ENCODE peak calls at places on chromosomes 7 and 10, in five cellular contexts. L is heart right ventricle, U is BJ, N is AG10803, R is left ventricle myocardium inferior. K is an unnamed sample.

GRCh38 chr7:38704751-38705150 is 73.6 kb upstream of the AMPH start:
- DNase-seq in L (no peak), U (no peak), N (peak), R (no peak), K (no peak)

GRCh38 chr7:39595102-39595620 is 28.2 kb upstream of the RALA start:
- DNase-seq in L (no peak), U (no peak), N (no peak), R (no peak), K (no peak)

GRCh38 chr10:77939561-77940001 is 13.0 kb upstream of the DLG5 start:
- DNase-seq in L (no peak), U (no peak), N (peak), R (peak), K (no peak)

GRCh38 chr7:118517275-118517674 is 292.8 kb downstream of the ANKRD7 start:
- DNase-seq in L (no peak), U (no peak), N (no peak), R (no peak), K (peak)

GRCh38 chr7:36227223-36227622 is 74.2 kb downstream of the EEPD1 start:
- DNase-seq in L (no peak), U (peak), N (peak), R (no peak), K (no peak)

GRCh38 chr10:95832216-95833037 is 75.3 kb upstream of the CC2D2B start:
- DNase-seq in L (no peak), U (no peak), N (no peak), R (no peak), K (no peak)

GRCh38 chr7:29146082-29146706 is at the start of gene CPVL:
- DNase-seq in L (peak), U (no peak), N (no peak), R (peak), K (no peak)

GRCh38 chr7:1646391-1646790 is 23.7 kb upstream of the ELFN1 start:
- DNase-seq in L (no peak), U (no peak), N (no peak), R (peak), K (no peak)

GRCh38 chr10:133394801-133395221 is 854 bp downstream of the MTG1 start:
- DNase-seq in L (no peak), U (no peak), N (no peak), R (no peak), K (no peak)

GRCh38 chr10:125708971-125709503 is 10.5 kb upstream of the EDRF1 start:
- DNase-seq in L (no peak), U (no peak), N (no peak), R (no peak), K (no peak)

GRCh38 chr10:133039107-133039822 is 48.5 kb upstream of the ADGRA1 start:
- DNase-seq in L (no peak), U (no peak), N (no peak), R (no peak), K (no peak)

GRCh38 chr10:35564276-35564982 is 40.7 kb upstream of the GJD4 start:
- DNase-seq in L (no peak), U (no peak), N (peak), R (peak), K (no peak)

GRCh38 chr10:84432891-84433290 is 104.5 kb downstream of the CCSER2 start:
- DNase-seq in L (no peak), U (no peak), N (no peak), R (no peak), K (no peak)

GRCh38 chr7:135147899-135148721 is at the start of gene TMEM140:
- DNase-seq in L (no peak), U (no peak), N (peak), R (no peak), K (peak)

GRCh38 chr10:44477021-44477420 is 92.1 kb upstream of the CXCL12 start:
- DNase-seq in L (no peak), U (no peak), N (peak), R (no peak), K (no peak)

GRCh38 chr7:114047889-114048288 is 129.1 kb upstream of the PPP1R3A start:
- DNase-seq in L (no peak), U (no peak), N (peak), R (no peak), K (peak)

GRCh38 chr10:22908837-22909236 is 19.0 kb upstream of the ARMC3 start:
- DNase-seq in L (no peak), U (no peak), N (no peak), R (no peak), K (no peak)

GRCh38 chr10:33193057-33193866 is 141.2 kb downstream of the NRP1 start:
- DNase-seq in L (peak), U (peak), N (peak), R (peak), K (peak)
- H3K4me3 ChIP-seq in L (no peak), U (no peak), N (no peak), R (no peak), K (no peak)

GRCh38 chr7:116999316-116999715 is 46.0 kb downstream of the ST7 start:
- DNase-seq in L (no peak), U (no peak), N (peak), R (no peak), K (no peak)
- TF ChIP-seq CTCF in L (no peak), U (no peak), N (no peak), R (no peak), K (no peak)

DNA sequence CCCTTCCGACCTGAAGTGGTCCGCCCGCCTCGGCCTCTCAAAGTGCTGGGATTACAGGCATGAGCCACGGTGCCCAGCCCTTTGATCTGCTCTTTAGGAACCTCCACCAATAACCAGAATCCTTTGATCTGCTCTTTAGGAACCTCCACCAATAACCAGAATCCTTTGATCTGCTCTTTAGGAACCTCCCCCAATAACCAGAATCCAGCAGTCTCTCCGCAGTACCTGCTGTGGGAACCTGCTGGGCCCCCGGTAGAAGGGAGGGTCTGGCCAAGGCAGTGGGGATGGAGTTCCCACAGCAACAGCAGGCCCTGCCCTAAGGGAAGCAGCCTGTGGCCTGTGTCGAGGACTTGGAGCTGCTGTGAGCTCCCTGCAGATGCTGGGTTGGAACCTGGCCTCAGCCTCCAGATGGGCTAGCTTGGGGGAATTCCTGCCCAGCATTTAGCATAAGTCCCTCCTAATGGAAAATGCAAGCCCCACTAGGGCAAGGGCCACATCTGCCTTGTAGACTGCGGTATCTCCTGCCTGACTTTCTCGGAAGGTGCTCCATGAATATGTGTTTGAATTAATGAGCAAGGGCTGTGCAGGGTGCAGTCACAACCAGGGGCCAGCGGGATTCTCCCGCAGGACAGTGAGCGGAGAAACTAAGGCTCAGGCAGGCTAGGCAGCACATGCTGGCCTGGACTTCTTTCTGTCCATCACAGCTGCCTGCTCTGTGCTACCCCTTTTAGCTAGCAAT is 165.8 kb downstream of the UBE2H start:
- DNase-seq in L (no peak), U (no peak), N (no peak), R (no peak), K (no peak)
- H3K4me3 ChIP-seq in L (no peak), U (no peak), N (no peak), R (no peak), K (no peak)

DNA sequence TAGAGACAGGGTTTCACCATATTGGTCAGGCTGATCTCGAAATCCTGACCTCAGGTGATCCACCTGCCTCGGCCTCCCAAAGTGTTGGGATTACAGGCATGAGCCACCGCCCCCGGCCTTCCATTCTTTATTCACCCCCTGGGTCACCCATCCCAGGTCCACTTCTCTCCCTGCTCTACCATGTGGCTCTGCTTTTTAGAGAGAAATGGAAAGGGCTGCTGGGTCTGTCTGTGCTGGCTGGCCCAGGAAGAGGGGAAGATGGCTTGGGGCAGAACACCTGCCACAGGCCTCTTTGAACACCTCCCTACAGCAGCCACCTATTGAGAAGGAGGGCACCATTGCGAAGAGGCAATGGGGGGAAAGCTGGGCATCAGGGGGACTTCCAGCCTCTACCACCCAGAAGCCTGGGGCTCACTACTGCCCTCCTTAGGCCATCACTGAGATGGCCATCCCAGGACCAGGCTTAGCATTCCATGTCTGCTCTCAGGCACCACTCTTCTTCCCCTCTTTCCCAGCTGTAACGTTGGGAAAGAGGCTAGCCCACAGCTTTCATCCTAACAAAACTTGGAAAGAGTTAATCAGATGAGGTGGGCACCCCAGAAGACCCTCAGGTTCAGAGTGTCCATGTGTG is 256.3 kb downstream of the GRID1 start:
- DNase-seq in L (no peak), U (no peak), N (no peak), R (no peak), K (no peak)
- TF ChIP-seq CTCF in L (peak), U (peak), N (peak), R (no peak), K (no peak)

GRCh38 chr10:49350856-49351532 is 44.9 kb downstream of the DRGX start:
- DNase-seq in L (no peak), U (no peak), N (no peak), R (no peak), K (no peak)
- H3K4me3 ChIP-seq in L (no peak), U (no peak), N (no peak), R (no peak), K (no peak)

DNA sequence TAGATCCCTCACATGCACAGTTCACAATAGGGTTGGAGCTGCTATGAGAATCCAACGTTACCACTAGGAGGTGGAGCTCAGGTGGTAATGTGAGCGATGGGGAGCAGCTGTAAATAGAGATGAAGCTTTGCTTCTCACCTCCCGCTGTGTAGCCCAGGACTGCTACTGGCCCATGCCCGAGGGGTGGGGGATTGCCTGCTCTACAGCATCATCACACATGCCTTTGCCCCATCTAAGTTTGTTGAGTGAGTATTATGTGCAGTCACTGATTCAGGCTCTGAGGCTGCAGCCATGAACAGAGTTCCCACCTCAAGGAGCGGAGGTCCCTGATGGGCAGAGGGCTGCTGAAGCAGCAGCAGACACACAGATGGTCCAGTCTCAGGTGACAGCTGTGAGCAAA is 94.1 kb downstream of the CHST15 start:
- DNase-seq in L (no peak), U (no peak), N (no peak), R (no peak), K (no peak)
- TF ChIP-seq CTCF in L (no peak), U (no peak), N (peak), R (no peak), K (no peak)

GRCh38 chr10:123888751-123889150 is 2.9 kb downstream of the CPXM2 start:
- DNase-seq in L (no peak), U (no peak), N (no peak), R (no peak), K (no peak)

GRCh38 chr10:123890246-123890645 is 1.4 kb downstream of the CPXM2 start:
- DNase-seq in L (no peak), U (no peak), N (peak), R (no peak), K (no peak)

GRCh38 chr10:123891147-123892011 is at the start of gene CPXM2:
- DNase-seq in L (peak), U (no peak), N (peak), R (no peak), K (no peak)

GRCh38 chr10:123890761-123891146 is 853 bp downstream of the CPXM2 start:
- DNase-seq in L (no peak), U (no peak), N (peak), R (no peak), K (no peak)

GRCh38 chr10:123889821-123890220 is 1.8 kb downstream of the CPXM2 start:
- DNase-seq in L (no peak), U (no peak), N (no peak), R (no peak), K (no peak)
- H3K4me3 ChIP-seq in L (no peak), U (no peak), N (peak), R (no peak), K (no peak)

GRCh38 chr7:150972094-150972493 is 6.0 kb downstream of the KCNH2 start:
- DNase-seq in L (peak), U (no peak), N (no peak), R (peak), K (no peak)

GRCh38 chr7:150968698-150969482 is 9.2 kb downstream of the KCNH2 start:
- DNase-seq in L (no peak), U (no peak), N (peak), R (no peak), K (no peak)

GRCh38 chr7:150969483-150969874 is 8.6 kb downstream of the KCNH2 start:
- DNase-seq in L (no peak), U (no peak), N (no peak), R (no peak), K (no peak)

GRCh38 chr7:150971242-150972048 is 6.7 kb downstream of the KCNH2 start:
- DNase-seq in L (peak), U (no peak), N (no peak), R (peak), K (no peak)

GRCh38 chr7:150970424-150970823 is 7.7 kb downstream of the KCNH2 start:
- DNase-seq in L (no peak), U (no peak), N (no peak), R (no peak), K (no peak)
- TF ChIP-seq CTCF in L (no peak), U (no peak), N (no peak), R (no peak), K (no peak)

GRCh38 chr7:69568266-69568665 is 30.0 kb upstream of the AUTS2 start:
- DNase-seq in L (no peak), U (no peak), N (no peak), R (no peak), K (no peak)

GRCh38 chr7:69564454-69565417 is 33.5 kb upstream of the AUTS2 start:
- DNase-seq in L (no peak), U (no peak), N (peak), R (no peak), K (no peak)

GRCh38 chr7:69567790-69568189 is 30.5 kb upstream of the AUTS2 start:
- DNase-seq in L (no peak), U (no peak), N (no peak), R (no peak), K (no peak)
- H3K4me3 ChIP-seq in L (no peak), U (no peak), N (no peak), R (no peak), K (no peak)

DNA sequence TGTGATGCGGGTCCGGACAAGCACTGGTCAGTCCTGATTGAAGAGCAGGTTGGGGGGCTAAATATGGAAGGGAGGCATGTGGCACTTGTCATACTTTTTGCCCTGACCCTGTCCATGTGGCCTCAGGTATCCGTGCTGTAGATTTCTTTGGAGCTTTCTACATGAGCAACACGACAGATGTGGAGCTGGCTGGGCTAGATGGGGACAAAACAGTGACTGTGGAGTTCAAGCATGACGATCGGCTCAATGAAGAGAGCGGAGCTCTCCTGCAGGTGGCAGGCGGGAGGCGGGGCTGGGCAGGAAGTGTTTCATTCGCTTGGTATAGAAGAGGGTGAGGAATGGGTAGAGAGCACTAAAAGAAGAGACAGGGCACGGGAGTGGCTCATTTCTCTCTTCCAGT is 13.0 kb upstream of the CHCHD1 start:
- DNase-seq in L (no peak), U (no peak), N (no peak), R (no peak), K (no peak)
- TF ChIP-seq CTCF in L (no peak), U (no peak), N (no peak), R (no peak), K (no peak)